ENCODE peak calls at places on chromosomes 1 and 21, in ten cellular contexts. One of them, this sample, is unnamed.

GRCh38 chr1:84539972-84540371 is 33.6 kb upstream of the GNG5 start:
- DNase-seq in epithelial cell of esophagus: peak
- DNase-seq in HFF-Myc: no peak
- DNase-seq in IMR-90: peak
- DNase-seq in dorsolateral prefrontal cortex: no peak
- DNase-seq in body of pancreas: no peak
- DNase-seq in AG09309: no peak
- DNase-seq in kidney epithelial cell: no peak
- DNase-seq in foreskin fibroblast: no peak
- DNase-seq in cardiac fibroblast: no peak
- DNase-seq in this sample: no peak

GRCh38 chr1:116122955-116123757 is 12.0 kb downstream of the MAB21L3 start:
- DNase-seq in epithelial cell of esophagus: peak
- DNase-seq in HFF-Myc: peak
- DNase-seq in IMR-90: peak
- DNase-seq in dorsolateral prefrontal cortex: no peak
- DNase-seq in body of pancreas: peak
- DNase-seq in AG09309: peak
- DNase-seq in kidney epithelial cell: peak
- DNase-seq in foreskin fibroblast: peak
- DNase-seq in cardiac fibroblast: peak
- DNase-seq in this sample: no peak

GRCh38 chr21:40881767-40882166 is 34.8 kb upstream of the DSCAM start:
- DNase-seq in epithelial cell of esophagus: no peak
- DNase-seq in HFF-Myc: no peak
- DNase-seq in IMR-90: no peak
- DNase-seq in dorsolateral prefrontal cortex: no peak
- DNase-seq in body of pancreas: no peak
- DNase-seq in AG09309: no peak
- DNase-seq in kidney epithelial cell: no peak
- DNase-seq in foreskin fibroblast: no peak
- DNase-seq in cardiac fibroblast: no peak
- DNase-seq in this sample: no peak

GRCh38 chr1:201184734-201185453 is 5.7 kb upstream of the IGFN1 start:
- DNase-seq in epithelial cell of esophagus: peak
- DNase-seq in HFF-Myc: peak
- DNase-seq in IMR-90: peak
- DNase-seq in dorsolateral prefrontal cortex: no peak
- DNase-seq in body of pancreas: peak
- DNase-seq in AG09309: peak
- DNase-seq in kidney epithelial cell: peak
- DNase-seq in foreskin fibroblast: peak
- DNase-seq in cardiac fibroblast: peak
- DNase-seq in this sample: no peak

GRCh38 chr21:42193131-42193671 is 25.7 kb upstream of the ABCG1 start:
- DNase-seq in epithelial cell of esophagus: peak
- DNase-seq in HFF-Myc: no peak
- DNase-seq in IMR-90: no peak
- DNase-seq in dorsolateral prefrontal cortex: no peak
- DNase-seq in body of pancreas: no peak
- DNase-seq in AG09309: no peak
- DNase-seq in kidney epithelial cell: no peak
- DNase-seq in foreskin fibroblast: no peak
- DNase-seq in cardiac fibroblast: no peak
- DNase-seq in this sample: no peak

GRCh38 chr1:223707270-223708000 is 4.9 kb upstream of the CAPN2 start:
- DNase-seq in epithelial cell of esophagus: peak
- DNase-seq in HFF-Myc: peak
- DNase-seq in IMR-90: peak
- DNase-seq in dorsolateral prefrontal cortex: no peak
- DNase-seq in body of pancreas: peak
- DNase-seq in AG09309: peak
- DNase-seq in kidney epithelial cell: peak
- DNase-seq in foreskin fibroblast: peak
- DNase-seq in cardiac fibroblast: peak
- DNase-seq in this sample: no peak

GRCh38 chr1:181044449-181044966 is 10.7 kb downstream of the MR1 start:
- DNase-seq in epithelial cell of esophagus: peak
- DNase-seq in HFF-Myc: no peak
- DNase-seq in IMR-90: peak
- DNase-seq in dorsolateral prefrontal cortex: no peak
- DNase-seq in body of pancreas: peak
- DNase-seq in AG09309: no peak
- DNase-seq in kidney epithelial cell: no peak
- DNase-seq in foreskin fibroblast: no peak
- DNase-seq in cardiac fibroblast: no peak
- DNase-seq in this sample: no peak

GRCh38 chr1:6075747-6076146 is 30.1 kb downstream of the KCNAB2 start:
- DNase-seq in epithelial cell of esophagus: peak
- DNase-seq in HFF-Myc: no peak
- DNase-seq in IMR-90: no peak
- DNase-seq in dorsolateral prefrontal cortex: no peak
- DNase-seq in body of pancreas: no peak
- DNase-seq in AG09309: no peak
- DNase-seq in kidney epithelial cell: no peak
- DNase-seq in foreskin fibroblast: no peak
- DNase-seq in cardiac fibroblast: no peak
- DNase-seq in this sample: no peak

GRCh38 chr21:36992671-36993070 is 13.8 kb upstream of the RIPPLY3 start:
- DNase-seq in epithelial cell of esophagus: no peak
- DNase-seq in HFF-Myc: no peak
- DNase-seq in IMR-90: no peak
- DNase-seq in dorsolateral prefrontal cortex: no peak
- DNase-seq in body of pancreas: peak
- DNase-seq in AG09309: no peak
- DNase-seq in kidney epithelial cell: no peak
- DNase-seq in foreskin fibroblast: no peak
- DNase-seq in cardiac fibroblast: no peak
- DNase-seq in this sample: no peak

GRCh38 chr1:231757101-231757404 is 130.5 kb downstream of the DISC1 start:
- DNase-seq in epithelial cell of esophagus: no peak
- DNase-seq in HFF-Myc: no peak
- DNase-seq in IMR-90: no peak
- DNase-seq in dorsolateral prefrontal cortex: no peak
- DNase-seq in body of pancreas: no peak
- DNase-seq in AG09309: no peak
- DNase-seq in kidney epithelial cell: no peak
- DNase-seq in foreskin fibroblast: no peak
- DNase-seq in cardiac fibroblast: no peak
- DNase-seq in this sample: no peak

DNA sequence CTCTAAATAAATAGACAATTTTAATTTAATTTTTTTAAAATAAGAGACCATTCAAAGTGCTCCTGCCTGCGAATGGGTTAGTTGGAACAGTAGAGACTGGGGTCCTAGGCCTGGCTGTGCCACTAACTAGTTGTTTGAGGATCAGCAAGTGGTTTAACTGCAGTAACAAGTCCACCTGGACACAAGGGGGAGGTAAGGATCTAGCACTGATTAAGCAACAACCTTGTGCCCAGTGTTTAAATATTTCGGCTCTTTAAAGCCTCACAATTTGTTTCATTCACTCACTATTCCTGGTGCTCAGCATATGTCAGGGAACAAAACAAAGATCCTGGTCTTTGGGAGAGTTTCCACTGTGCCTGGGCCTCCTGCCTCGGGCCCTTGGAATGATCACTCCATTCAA is 1.6 kb upstream of the AGT start:
- DNase-seq in epithelial cell of esophagus: no peak
- DNase-seq in HFF-Myc: no peak
- DNase-seq in IMR-90: no peak
- DNase-seq in dorsolateral prefrontal cortex: no peak
- DNase-seq in body of pancreas: no peak
- DNase-seq in AG09309: no peak
- DNase-seq in kidney epithelial cell: no peak
- DNase-seq in foreskin fibroblast: no peak
- DNase-seq in cardiac fibroblast: no peak
- DNase-seq in this sample: no peak
- TF ChIP-seq CTCF in epithelial cell of esophagus: no peak
- TF ChIP-seq CTCF in HFF-Myc: no peak
- TF ChIP-seq CTCF in IMR-90: no peak
- TF ChIP-seq CTCF in dorsolateral prefrontal cortex: no peak
- TF ChIP-seq CTCF in body of pancreas: no peak
- TF ChIP-seq CTCF in AG09309: no peak
- TF ChIP-seq CTCF in kidney epithelial cell: no peak
- TF ChIP-seq CTCF in foreskin fibroblast: no peak
- TF ChIP-seq CTCF in cardiac fibroblast: no peak
- TF ChIP-seq CTCF in this sample: no peak

GRCh38 chr21:29366532-29366931 is 67.8 kb downstream of the BACH1 start:
- DNase-seq in epithelial cell of esophagus: no peak
- DNase-seq in HFF-Myc: no peak
- DNase-seq in IMR-90: no peak
- DNase-seq in dorsolateral prefrontal cortex: no peak
- DNase-seq in body of pancreas: no peak
- DNase-seq in AG09309: no peak
- DNase-seq in kidney epithelial cell: no peak
- DNase-seq in foreskin fibroblast: no peak
- DNase-seq in cardiac fibroblast: no peak
- DNase-seq in this sample: no peak

GRCh38 chr21:29362758-29363157 is 64.0 kb downstream of the BACH1 start:
- DNase-seq in epithelial cell of esophagus: no peak
- DNase-seq in HFF-Myc: no peak
- DNase-seq in IMR-90: no peak
- DNase-seq in dorsolateral prefrontal cortex: no peak
- DNase-seq in body of pancreas: no peak
- DNase-seq in AG09309: no peak
- DNase-seq in kidney epithelial cell: no peak
- DNase-seq in foreskin fibroblast: no peak
- DNase-seq in cardiac fibroblast: no peak
- DNase-seq in this sample: no peak

GRCh38 chr21:29365636-29366305 is 67.0 kb downstream of the BACH1 start:
- DNase-seq in epithelial cell of esophagus: no peak
- DNase-seq in HFF-Myc: no peak
- DNase-seq in IMR-90: no peak
- DNase-seq in dorsolateral prefrontal cortex: no peak
- DNase-seq in body of pancreas: no peak
- DNase-seq in AG09309: no peak
- DNase-seq in kidney epithelial cell: no peak
- DNase-seq in foreskin fibroblast: no peak
- DNase-seq in cardiac fibroblast: no peak
- DNase-seq in this sample: no peak

GRCh38 chr21:29359718-29360117 is 61.0 kb downstream of the BACH1 start:
- DNase-seq in epithelial cell of esophagus: peak
- DNase-seq in HFF-Myc: no peak
- DNase-seq in IMR-90: peak
- DNase-seq in dorsolateral prefrontal cortex: no peak
- DNase-seq in body of pancreas: no peak
- DNase-seq in AG09309: no peak
- DNase-seq in kidney epithelial cell: no peak
- DNase-seq in foreskin fibroblast: no peak
- DNase-seq in cardiac fibroblast: no peak
- DNase-seq in this sample: no peak

DNA sequence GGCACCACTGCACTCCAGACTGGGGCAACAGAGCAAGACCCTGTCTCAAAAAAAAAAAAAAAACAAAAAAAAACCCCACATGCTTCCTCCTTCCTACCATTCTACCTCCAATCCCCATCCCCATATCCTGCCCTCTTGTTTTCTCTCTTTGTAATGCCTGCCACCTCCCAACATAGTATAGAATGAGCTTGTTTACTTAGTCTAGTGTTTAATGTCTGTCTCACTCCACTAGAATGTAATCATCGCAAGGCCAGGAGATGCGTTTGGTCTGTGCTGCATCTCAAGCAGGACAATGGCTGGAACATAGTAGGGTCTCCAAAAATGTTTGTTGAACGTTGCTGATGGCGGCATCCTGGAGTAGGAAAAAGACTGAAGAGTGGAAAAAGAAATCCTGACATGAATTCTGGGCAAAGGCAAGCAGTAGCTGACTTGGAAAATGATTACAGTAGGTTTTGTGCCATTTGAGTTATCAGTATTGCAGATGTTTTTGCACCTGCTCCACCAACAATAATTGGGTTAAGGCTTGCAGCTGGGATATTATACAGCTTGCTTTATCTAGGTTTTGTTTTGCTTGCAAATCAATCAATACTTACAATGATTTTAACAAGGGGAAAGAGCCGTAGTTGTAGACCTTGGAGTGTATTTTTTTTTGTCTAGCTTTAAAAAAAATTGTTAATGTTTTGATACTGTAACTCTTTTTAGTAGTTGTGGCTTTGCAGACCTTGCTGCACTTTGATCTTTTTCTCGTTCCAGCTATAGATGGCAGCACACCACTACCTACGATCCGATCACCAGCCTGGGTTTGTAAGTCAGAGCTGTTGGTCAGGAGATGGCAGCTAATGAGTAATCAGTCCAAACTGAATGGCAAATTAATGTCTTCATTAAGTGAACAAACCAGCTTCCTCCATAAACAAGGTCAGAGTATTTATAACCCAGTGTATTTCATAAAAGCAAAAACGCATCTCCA is 62.4 kb downstream of the BACH1 start:
- DNase-seq in epithelial cell of esophagus: peak
- DNase-seq in HFF-Myc: no peak
- DNase-seq in IMR-90: peak
- DNase-seq in dorsolateral prefrontal cortex: no peak
- DNase-seq in body of pancreas: peak
- DNase-seq in AG09309: no peak
- DNase-seq in kidney epithelial cell: no peak
- DNase-seq in foreskin fibroblast: no peak
- DNase-seq in cardiac fibroblast: no peak
- DNase-seq in this sample: no peak
- TF ChIP-seq CTCF in epithelial cell of esophagus: peak
- TF ChIP-seq CTCF in HFF-Myc: peak
- TF ChIP-seq CTCF in IMR-90: no peak
- TF ChIP-seq CTCF in dorsolateral prefrontal cortex: peak
- TF ChIP-seq CTCF in body of pancreas: no peak
- TF ChIP-seq CTCF in AG09309: no peak
- TF ChIP-seq CTCF in kidney epithelial cell: peak
- TF ChIP-seq CTCF in foreskin fibroblast: no peak
- TF ChIP-seq CTCF in cardiac fibroblast: no peak
- TF ChIP-seq CTCF in this sample: peak

GRCh38 chr1:94440088-94440487 is 21.9 kb downstream of the ABCD3 start:
- DNase-seq in epithelial cell of esophagus: no peak
- DNase-seq in HFF-Myc: no peak
- DNase-seq in IMR-90: no peak
- DNase-seq in dorsolateral prefrontal cortex: no peak
- DNase-seq in body of pancreas: no peak
- DNase-seq in AG09309: no peak
- DNase-seq in kidney epithelial cell: no peak
- DNase-seq in foreskin fibroblast: no peak
- DNase-seq in cardiac fibroblast: no peak
- DNase-seq in this sample: no peak
- TF ChIP-seq CTCF in epithelial cell of esophagus: no peak
- TF ChIP-seq CTCF in HFF-Myc: no peak
- TF ChIP-seq CTCF in IMR-90: no peak
- TF ChIP-seq CTCF in dorsolateral prefrontal cortex: no peak
- TF ChIP-seq CTCF in body of pancreas: no peak
- TF ChIP-seq CTCF in AG09309: no peak
- TF ChIP-seq CTCF in kidney epithelial cell: no peak
- TF ChIP-seq CTCF in foreskin fibroblast: no peak
- TF ChIP-seq CTCF in cardiac fibroblast: no peak
- TF ChIP-seq CTCF in this sample: peak

DNA sequence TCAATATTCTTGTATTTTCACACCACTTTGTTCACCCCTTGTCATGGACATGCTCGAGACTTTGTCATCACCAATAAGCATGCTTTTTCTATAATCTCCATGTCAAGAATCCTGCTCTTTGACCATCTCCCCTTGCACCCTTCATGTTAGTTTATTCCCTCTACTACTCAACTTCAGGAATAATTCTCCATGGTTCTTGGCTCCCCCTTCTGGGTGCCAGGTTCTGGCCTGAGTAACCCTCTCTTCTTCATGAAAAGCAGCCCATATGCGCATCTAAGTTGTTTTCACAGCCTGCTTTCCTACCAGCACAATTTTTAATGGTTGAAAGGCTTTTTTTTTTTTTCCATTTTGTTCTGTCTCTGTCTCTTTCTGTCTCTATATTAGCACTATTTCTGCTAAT is 160.7 kb downstream of the LEPR start:
- DNase-seq in epithelial cell of esophagus: peak
- DNase-seq in HFF-Myc: no peak
- DNase-seq in IMR-90: no peak
- DNase-seq in dorsolateral prefrontal cortex: no peak
- DNase-seq in body of pancreas: peak
- DNase-seq in AG09309: no peak
- DNase-seq in kidney epithelial cell: no peak
- DNase-seq in foreskin fibroblast: peak
- DNase-seq in cardiac fibroblast: peak
- DNase-seq in this sample: no peak
- TF ChIP-seq CTCF in epithelial cell of esophagus: peak
- TF ChIP-seq CTCF in HFF-Myc: peak
- TF ChIP-seq CTCF in IMR-90: peak
- TF ChIP-seq CTCF in dorsolateral prefrontal cortex: no peak
- TF ChIP-seq CTCF in body of pancreas: no peak
- TF ChIP-seq CTCF in AG09309: peak
- TF ChIP-seq CTCF in kidney epithelial cell: peak
- TF ChIP-seq CTCF in foreskin fibroblast: peak
- TF ChIP-seq CTCF in cardiac fibroblast: peak
- TF ChIP-seq CTCF in this sample: no peak